ENCODE peak calls at places on chromosomes 5 and 9, in ten cellular contexts. D is bronchial epithelial cell, X is right atrium auricular region, K is Peyer's patch, F is lower lobe of right lung, Z is foreskin fibroblast, L is mammary epithelial cell, O is GM20000, U is OCI-LY7, N is cardiac fibroblast. J is an unnamed sample.

GRCh38 chr9:81601639-81602623 is 87.4 kb downstream of the TLE1 start:
- DNase-seq in D (peak), X (no peak), K (no peak), F (no peak), Z (no peak), L (peak), O (no peak), U (no peak), N (no peak), J (no peak)

GRCh38 chr5:40288791-40289475 is 390.8 kb upstream of the PTGER4 start:
- DNase-seq in D (no peak), X (no peak), K (no peak), F (no peak), Z (no peak), L (no peak), O (no peak), U (no peak), N (no peak), J (no peak)

GRCh38 chr5:120228262-120229031 is 235.7 kb upstream of the PRR16 start:
- DNase-seq in D (no peak), X (no peak), K (no peak), F (no peak), Z (no peak), L (peak), O (no peak), U (no peak), N (no peak), J (no peak)

GRCh38 chr9:36325081-36325828 is 67.0 kb upstream of the GNE start:
- DNase-seq in D (no peak), X (peak), K (no peak), F (no peak), Z (no peak), L (no peak), O (no peak), U (no peak), N (no peak), J (no peak)

GRCh38 chr5:173498286-173498685 is 118.2 kb downstream of the BOD1 start:
- DNase-seq in D (no peak), X (peak), K (no peak), F (no peak), Z (peak), L (no peak), O (no peak), U (no peak), N (peak), J (peak)

GRCh38 chr5:77900691-77901090 is 124.6 kb upstream of the TBCA start:
- DNase-seq in D (no peak), X (no peak), K (no peak), F (no peak), Z (no peak), L (no peak), O (no peak), U (no peak), N (no peak), J (no peak)

GRCh38 chr5:370311-370958 is 48.9 kb downstream of the AHRR start:
- DNase-seq in D (no peak), X (peak), K (peak), F (peak), Z (no peak), L (no peak), O (no peak), U (no peak), N (no peak), J (peak)

GRCh38 chr9:122228906-122229837 is at the start of gene LHX6:
- DNase-seq in D (peak), X (peak), K (no peak), F (no peak), Z (no peak), L (peak), O (no peak), U (no peak), N (no peak), J (peak)

GRCh38 chr9:136618578-136619547 is 43.9 kb upstream of the EGFL7 start:
- DNase-seq in D (no peak), X (no peak), K (peak), F (peak), Z (no peak), L (no peak), O (peak), U (peak), N (no peak), J (no peak)

GRCh38 chr5:1943481-1943880 is 60.8 kb upstream of the IRX4 start:
- DNase-seq in D (no peak), X (no peak), K (no peak), F (no peak), Z (no peak), L (peak), O (no peak), U (no peak), N (no peak), J (no peak)

GRCh38 chr5:75670571-75670970 is 46.7 kb downstream of the POC5 start:
- DNase-seq in D (no peak), X (no peak), K (no peak), F (no peak), Z (peak), L (no peak), O (no peak), U (no peak), N (no peak), J (no peak)

GRCh38 chr5:170745481-170746061 is 38.0 kb upstream of the GABRP start:
- DNase-seq in D (no peak), X (peak), K (no peak), F (peak), Z (peak), L (peak), O (no peak), U (no peak), N (peak), J (peak)

GRCh38 chr9:25678147-25678666 is at the start of gene TUSC1:
- DNase-seq in D (peak), X (peak), K (peak), F (peak), Z (peak), L (peak), O (peak), U (no peak), N (peak), J (no peak)

GRCh38 chr5:67033893-67034605 is 162.6 kb downstream of the CD180 start:
- DNase-seq in D (no peak), X (no peak), K (no peak), F (no peak), Z (no peak), L (no peak), O (no peak), U (no peak), N (peak), J (no peak)

GRCh38 chr9:112860466-112860865 is 30.2 kb downstream of the SLC46A2 start:
- DNase-seq in D (peak), X (no peak), K (no peak), F (no peak), Z (no peak), L (peak), O (no peak), U (no peak), N (no peak), J (no peak)

GRCh38 chr9:84600739-84601138 is 68.8 kb upstream of the NTRK2 start:
- DNase-seq in D (peak), X (no peak), K (no peak), F (no peak), Z (no peak), L (no peak), O (no peak), U (no peak), N (no peak), J (no peak)

GRCh38 chr9:122360891-122361290 is 9.9 kb upstream of the PTGS1 start:
- DNase-seq in D (peak), X (no peak), K (no peak), F (no peak), Z (no peak), L (peak), O (no peak), U (no peak), N (no peak), J (no peak)

GRCh38 chr5:66553368-66553912 is 42.8 kb upstream of the MAST4 start:
- DNase-seq in D (peak), X (no peak), K (no peak), F (no peak), Z (no peak), L (no peak), O (no peak), U (no peak), N (no peak), J (no peak)

DNA sequence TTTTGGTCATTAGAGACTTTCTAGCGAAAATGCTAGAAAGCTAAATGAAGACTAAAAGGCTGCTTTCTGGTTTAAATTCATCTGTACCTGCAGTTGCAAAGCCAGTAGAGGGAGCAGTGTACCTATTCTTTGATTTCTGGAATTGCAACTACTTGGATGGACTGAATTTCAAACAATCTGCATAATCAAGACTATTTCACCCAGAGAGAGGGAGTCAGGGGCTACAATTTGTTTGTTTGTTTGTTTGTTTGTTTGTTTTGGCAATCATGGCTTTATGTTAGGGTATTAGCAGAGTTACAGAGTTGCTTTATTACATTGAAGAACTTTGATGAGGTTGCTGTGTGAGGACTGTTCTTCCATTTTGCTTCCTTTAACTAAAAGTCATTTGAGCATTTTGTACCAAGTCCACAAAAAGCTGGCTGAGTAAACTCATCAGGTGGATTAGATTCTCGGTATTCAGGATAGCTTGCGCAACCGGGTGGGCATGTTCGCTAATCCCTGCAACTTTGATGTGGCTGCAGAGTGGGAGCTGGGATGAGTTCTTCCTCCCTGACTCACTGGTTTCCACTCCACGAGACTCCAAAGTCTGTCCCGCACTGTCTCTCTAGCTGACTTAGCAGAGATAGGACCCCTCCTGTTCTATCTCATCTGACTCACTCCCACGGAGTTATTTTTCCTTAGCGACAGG is 80.0 kb upstream of the TUT7 start:
- DNase-seq in D (peak), X (peak), K (no peak), F (no peak), Z (peak), L (peak), O (peak), U (peak), N (peak), J (no peak)
- TF ChIP-seq CTCF in D (peak), X (peak), K (no peak), F (peak), Z (peak), L (peak), O (peak), U (peak), N (peak), J (peak)

GRCh38 chr5:145811834-145812625 is 23.1 kb downstream of the PRELID2 start:
- DNase-seq in D (peak), X (peak), K (no peak), F (no peak), Z (peak), L (peak), O (no peak), U (no peak), N (peak), J (no peak)
- TF ChIP-seq CTCF in D (peak), X (peak), K (no peak), F (peak), Z (peak), L (no peak), O (no peak), U (peak), N (peak), J (peak)

DNA sequence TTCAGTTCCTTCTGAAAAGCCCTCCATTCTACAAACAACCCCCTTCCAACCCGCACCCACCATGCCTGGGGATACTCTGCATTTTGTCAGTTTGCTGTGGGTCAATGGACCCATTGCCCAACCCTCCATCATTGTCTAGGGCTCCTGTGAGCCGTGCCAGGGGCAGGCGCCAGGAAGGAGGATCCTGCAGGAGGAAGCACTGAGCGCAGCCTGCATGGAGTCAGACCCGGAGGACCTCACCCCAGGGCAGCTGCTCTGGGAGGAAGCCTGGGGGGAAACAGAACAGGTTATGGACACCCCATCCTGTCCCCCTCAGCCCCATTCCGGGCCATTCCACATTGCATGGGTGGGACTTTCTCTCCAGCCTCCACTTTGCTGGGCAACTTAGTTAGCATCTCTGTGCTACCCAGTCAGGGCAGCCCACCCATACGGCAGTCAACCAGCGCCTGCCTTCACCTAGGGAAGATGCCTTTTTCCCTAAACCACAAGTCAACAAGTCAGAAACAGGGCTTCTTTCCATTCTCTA is 48.6 kb upstream of the VDAC1 start:
- DNase-seq in D (no peak), X (no peak), K (no peak), F (no peak), Z (no peak), L (no peak), O (no peak), U (no peak), N (no peak), J (no peak)
- TF ChIP-seq CTCF in D (no peak), X (no peak), K (no peak), F (no peak), Z (no peak), L (no peak), O (no peak), U (no peak), N (no peak), J (no peak)

DNA sequence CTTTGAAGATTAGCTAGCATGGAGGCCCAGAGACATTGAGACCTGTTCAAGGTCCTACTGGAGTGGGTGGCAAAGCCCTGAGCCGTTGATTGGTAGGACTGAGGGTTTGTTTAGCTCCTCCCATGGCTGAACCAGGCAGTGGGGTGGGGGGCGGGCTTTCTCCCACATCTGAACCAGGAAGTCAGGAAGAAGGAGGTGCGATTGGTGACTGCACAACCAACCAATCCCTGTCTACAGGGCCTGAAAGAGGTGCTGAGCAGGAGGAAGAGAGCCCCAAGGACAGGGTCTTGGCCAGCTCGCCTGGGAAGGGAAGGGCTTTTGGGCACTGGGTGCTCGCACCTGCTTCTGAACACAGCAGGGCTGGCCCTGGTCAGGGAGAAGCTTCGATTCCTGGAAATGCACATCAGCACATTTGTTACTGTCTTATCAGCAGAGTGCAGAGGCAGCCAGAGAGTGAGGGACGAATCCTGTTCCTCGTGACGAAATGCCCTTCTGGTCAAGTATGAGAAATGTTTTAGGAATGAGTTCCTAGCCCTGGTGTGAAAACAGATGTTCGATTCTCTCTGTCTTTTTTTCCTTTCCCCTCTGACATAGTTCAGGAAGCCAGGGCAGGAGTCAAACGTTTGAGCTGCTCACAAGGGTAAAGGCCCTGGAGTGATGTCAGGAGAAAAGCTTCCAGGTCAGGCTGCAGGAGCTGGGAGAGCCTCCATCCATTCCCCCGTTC is 294.8 kb upstream of the KLF4 start:
- DNase-seq in D (peak), X (peak), K (no peak), F (no peak), Z (peak), L (peak), O (no peak), U (no peak), N (peak), J (no peak)
- TF ChIP-seq CTCF in D (no peak), X (no peak), K (no peak), F (no peak), Z (no peak), L (no peak), O (no peak), U (no peak), N (no peak), J (no peak)

DNA sequence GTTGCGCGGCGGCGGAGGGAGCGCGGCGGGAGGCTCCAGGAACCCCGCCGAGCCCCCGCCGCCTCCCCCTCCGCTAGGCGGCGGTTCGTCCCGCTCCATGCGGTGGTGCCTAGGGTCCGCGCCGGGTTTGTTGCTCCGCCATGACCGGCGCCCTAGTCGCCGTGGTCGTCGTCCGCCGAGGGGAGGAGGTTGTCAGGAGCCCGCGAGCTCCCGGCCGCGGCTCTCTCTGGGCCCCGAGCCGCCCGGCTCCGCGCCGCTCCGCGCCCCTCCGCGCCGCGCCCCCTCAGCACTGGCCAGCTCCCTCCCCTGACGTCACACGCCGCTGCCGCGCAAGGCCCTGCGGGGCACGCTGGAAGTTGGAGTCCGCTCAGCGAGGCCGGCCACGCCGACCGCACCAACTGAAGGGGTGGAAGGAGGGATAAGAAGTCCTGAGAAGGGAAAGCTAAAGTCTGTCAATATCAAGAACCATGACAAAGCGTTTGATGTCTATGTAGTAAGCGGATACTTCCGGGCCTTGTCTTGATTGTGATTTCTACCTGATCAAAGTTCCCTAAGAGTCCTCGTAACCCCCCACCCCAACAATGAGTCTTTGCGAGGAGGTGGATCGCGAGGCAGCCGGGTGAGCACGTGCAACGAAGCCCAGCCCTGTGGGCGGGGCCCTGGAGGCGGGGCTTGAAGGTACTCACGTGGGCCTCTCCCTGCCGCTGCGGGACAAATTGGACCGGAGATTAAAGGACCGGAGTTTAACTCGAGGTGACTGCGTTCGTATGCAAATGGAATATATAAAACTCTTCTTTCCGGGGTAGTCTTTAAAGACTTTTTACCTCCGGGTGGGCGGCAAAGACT is at the start of gene NR6A1:
- DNase-seq in D (peak), X (peak), K (peak), F (peak), Z (peak), L (peak), O (peak), U (peak), N (peak), J (peak)
- TF ChIP-seq CTCF in D (peak), X (peak), K (no peak), F (peak), Z (peak), L (no peak), O (peak), U (peak), N (no peak), J (peak)

DNA sequence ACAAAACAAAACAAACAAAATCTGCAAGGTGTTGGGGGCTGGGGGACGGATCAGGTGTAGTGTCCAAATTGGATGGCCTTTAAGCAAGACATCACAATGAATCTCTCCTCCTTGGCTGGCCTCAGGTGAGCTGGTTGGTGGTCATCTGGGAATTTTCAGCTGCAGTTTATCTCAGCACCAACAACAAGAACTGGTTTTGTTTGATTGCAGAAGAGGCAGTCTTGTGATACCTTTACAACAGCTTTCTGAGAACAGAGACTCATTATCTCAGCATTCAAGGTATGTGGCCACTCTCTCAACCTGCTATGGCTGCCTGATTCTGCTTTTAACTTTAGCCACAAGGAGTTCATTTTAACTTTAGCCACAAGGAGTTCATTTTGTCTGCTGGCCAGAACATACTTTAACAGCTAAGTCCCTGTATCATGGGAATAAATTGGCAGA is 1543.4 kb downstream of the EFNA5 start:
- DNase-seq in D (peak), X (no peak), K (no peak), F (no peak), Z (no peak), L (peak), O (no peak), U (no peak), N (no peak), J (no peak)
- TF ChIP-seq CTCF in D (no peak), X (no peak), K (no peak), F (no peak), Z (no peak), L (no peak), O (no peak), U (no peak), N (no peak), J (no peak)

DNA sequence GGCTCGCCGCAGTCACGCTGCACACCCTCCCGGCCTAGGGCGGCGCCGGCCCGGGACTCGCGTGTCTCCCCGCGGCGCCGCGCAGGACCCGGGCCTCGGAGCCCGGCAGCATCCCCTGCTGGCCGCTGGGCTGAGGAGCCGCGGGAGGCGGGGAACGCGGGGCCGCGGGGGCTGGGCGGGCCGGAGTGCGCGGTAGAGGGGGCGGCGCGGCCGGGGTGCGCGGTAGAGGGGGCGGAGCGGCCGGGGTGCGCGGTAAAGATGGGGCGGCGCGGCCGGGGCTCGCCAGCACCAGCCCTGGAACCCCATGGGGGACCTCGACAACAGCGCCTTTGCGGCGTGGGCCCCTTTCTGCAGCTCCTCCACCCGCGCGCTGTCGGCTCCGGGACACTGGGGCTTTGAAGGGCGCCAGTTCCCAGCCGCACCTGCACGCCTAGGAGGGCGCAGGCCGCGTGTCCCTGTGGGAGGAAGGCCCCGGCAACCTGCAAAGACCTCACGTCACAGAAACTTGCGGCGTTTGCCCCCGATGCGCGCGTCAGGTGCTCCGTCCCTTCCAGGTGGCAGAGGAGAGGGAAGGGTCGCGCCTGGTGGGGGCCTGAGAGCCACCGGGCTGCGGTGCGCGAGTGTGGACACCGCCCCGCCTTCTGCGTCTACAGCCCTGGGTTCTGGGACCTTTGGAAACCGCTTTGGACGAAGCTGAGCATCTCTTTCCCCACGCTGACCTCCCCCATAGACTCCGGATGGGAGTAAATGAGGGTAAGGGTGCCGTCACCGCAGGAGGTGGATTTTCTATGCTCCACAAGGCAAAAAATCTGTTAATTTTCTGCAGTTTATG is 49.6 kb downstream of the NSUN2 start:
- DNase-seq in D (no peak), X (peak), K (no peak), F (no peak), Z (peak), L (no peak), O (peak), U (no peak), N (peak), J (no peak)
- TF ChIP-seq CTCF in D (peak), X (peak), K (no peak), F (peak), Z (peak), L (no peak), O (no peak), U (no peak), N (peak), J (peak)